ENCODE peak calls at places on chromosomes 11 and 22, in four cellular contexts. V, O, W and A are unnamed samples. For H3K9me3, the result is how much of the 10 kb centered on the place peaks cover.

GRCh38 chr11:124536520-124536919 is 6.9 kb downstream of the OR8B12 start:
- DNase-seq in O (peak), V (peak), W (no peak), A (no peak)

GRCh38 chr11:102850973-102851745 is 7.8 kb upstream of the MMP3 start:
- DNase-seq in W (no peak), O (no peak), V (no peak), A (no peak)

GRCh38 chr11:68632802-68633201 is 51.5 kb upstream of the GAL start:
- DNase-seq in O (no peak), V (peak), W (no peak), A (no peak)

GRCh38 chr22:20395181-20395896 is 1.4 kb downstream of the ZNF74 start:
- DNase-seq in O (no peak), W (no peak), V (no peak), A (no peak)

GRCh38 chr22:49020314-49020713 is 807.4 kb downstream of the BRD1 start:
- DNase-seq in O (no peak), W (no peak), V (no peak), A (no peak)

GRCh38 chr11:40746282-40746681 is 713.2 kb downstream of the LRRC4C start:
- DNase-seq in V (no peak), W (no peak), O (no peak), A (no peak)

GRCh38 chr11:96219981-96220623 is 122.9 kb downstream of the MAML2 start:
- DNase-seq in W (no peak), V (peak), O (peak), A (no peak)

GRCh38 chr11:47124675-47125074 is 52.0 kb downstream of the ARFGAP2 start:
- DNase-seq in O (no peak), V (no peak), W (no peak), A (no peak)

GRCh38 chr11:10990637-10991036 is 132.8 kb upstream of the ZBED5 start:
- DNase-seq in O (no peak), W (no peak), V (no peak), A (no peak)

GRCh38 chr11:131408011-131408640 is 37.7 kb downstream of the NTM start:
- DNase-seq in V (peak), W (no peak), O (peak), A (no peak)

GRCh38 chr11:122656631-122657101 is 1.1 kb downstream of the UBASH3B start:
- DNase-seq in V (peak), W (peak), O (peak), A (peak)

GRCh38 chr11:133982901-133983300 is 26.1 kb upstream of the IGSF9B start:
- DNase-seq in O (no peak), V (no peak), W (no peak), A (no peak)

GRCh38 chr22:41557401-41558240 is 3.2 kb upstream of the CSDC2 start:
- DNase-seq in V (no peak), O (peak), W (no peak), A (no peak)

GRCh38 chr11:121930004-121930965 is 185.7 kb downstream of the BLID start:
- DNase-seq in V (peak), W (no peak), O (no peak), A (no peak)

GRCh38 chr11:77201991-77202841 is 74.2 kb downstream of the MYO7A start:
- DNase-seq in O (no peak), W (no peak), V (no peak), A (no peak)

GRCh38 chr11:128734439-128735224 is 40.8 kb downstream of the FLI1 start:
- DNase-seq in V (no peak), O (no peak), W (no peak), A (no peak)

GRCh38 chr11:72162891-72163492 is 27.5 kb downstream of the FOLR3 start:
- DNase-seq in V (no peak), O (no peak), W (no peak), A (no peak)

GRCh38 chr22:25485626-25486545 is 78.6 kb upstream of the GRK3 start:
- DNase-seq in O (no peak), W (no peak), V (no peak), A (no peak)

GRCh38 chr11:44961894-44962293 is 11.2 kb upstream of the TP53I11 start:
- DNase-seq in V (no peak), W (no peak), O (no peak), A (no peak)

GRCh38 chr11:9701799-9702198 is 37.9 kb downstream of the SWAP70 start:
- DNase-seq in V (no peak), W (no peak), O (no peak), A (no peak)

GRCh38 chr11:122711831-122712378 is 56.4 kb downstream of the UBASH3B start:
- DNase-seq in W (no peak), O (no peak), V (no peak), A (no peak)

GRCh38 chr11:17479284-17480214 is 2.9 kb upstream of the ABCC8 start:
- DNase-seq in W (no peak), O (peak), V (peak), A (no peak)

GRCh38 chr22:42906605-42907338 is 49.7 kb upstream of the ARFGAP3 start:
- DNase-seq in W (no peak), O (peak), V (no peak), A (no peak)

GRCh38 chr11:67240575-67241389 is 25.5 kb upstream of the GRK2 start:
- DNase-seq in O (peak), V (peak), W (peak), A (peak)

GRCh38 chr11:19703211-19703610 is 9.4 kb upstream of the NAV2 start:
- DNase-seq in W (no peak), O (peak), V (no peak), A (no peak)

GRCh38 chr11:84437129-84438123 is 1151.3 kb upstream of the CCDC90B start:
- DNase-seq in O (no peak), V (peak), W (no peak), A (no peak)

GRCh38 chr22:27952779-27953178 is 33.7 kb upstream of the PITPNB start:
- DNase-seq in W (no peak), O (no peak), V (no peak), A (no peak)

GRCh38 chr22:37214431-37215025 is 2.3 kb upstream of the SSTR3 start:
- DNase-seq in V (no peak), W (no peak), O (no peak), A (peak)

GRCh38 chr11:102776454-102776853 is 4.0 kb downstream of the MMP10 start:
- DNase-seq in O (no peak), W (no peak), V (no peak), A (no peak)

GRCh38 chr22:28942801-28943500 is 59.6 kb downstream of the ZNRF3 start:
- DNase-seq in V (peak), W (no peak), O (no peak), A (no peak)

GRCh38 chr11:118783724-118784495 is 7.1 kb downstream of the DDX6 start:
- DNase-seq in V (no peak), O (peak), W (no peak), A (no peak)

GRCh38 chr11:42647993-42648392 is 663.8 kb upstream of the API5 start:
- DNase-seq in O (no peak), V (no peak), W (no peak), A (no peak)

GRCh38 chr11:37184371-37184770 is 586.3 kb upstream of the RAG2 start:
- DNase-seq in O (no peak), V (no peak), W (no peak), A (no peak)

GRCh38 chr11:37177721-37178120 is 579.7 kb upstream of the RAG2 start:
- DNase-seq in W (no peak), O (no peak), V (no peak), A (no peak)

GRCh38 chr11:37182036-37182435 is 584.0 kb upstream of the RAG2 start:
- DNase-seq in V (no peak), W (no peak), O (no peak), A (no peak)
- H3K9me3 ChIP-seq in V (under half), W (under half), O (under half), A (under half)

GRCh38 chr22:47237890-47238480 is 475.5 kb downstream of the TBC1D22A start:
- DNase-seq in W (no peak), O (no peak), V (no peak), A (no peak)
- H3K9me3 ChIP-seq in W (under half), O (under half), V (under half), A (under half)

GRCh38 chr11:87353904-87354303 is 316.2 kb downstream of the TMEM135 start:
- DNase-seq in O (no peak), W (no peak), V (no peak), A (no peak)

GRCh38 chr11:87356428-87356827 is 318.7 kb downstream of the TMEM135 start:
- DNase-seq in O (no peak), W (no peak), V (no peak), A (no peak)

GRCh38 chr11:87351671-87352070 is 313.9 kb downstream of the TMEM135 start:
- DNase-seq in V (no peak), O (no peak), W (no peak), A (no peak)

GRCh38 chr11:87355614-87356013 is 317.9 kb downstream of the TMEM135 start:
- DNase-seq in V (no peak), W (no peak), O (no peak), A (no peak)

DNA sequence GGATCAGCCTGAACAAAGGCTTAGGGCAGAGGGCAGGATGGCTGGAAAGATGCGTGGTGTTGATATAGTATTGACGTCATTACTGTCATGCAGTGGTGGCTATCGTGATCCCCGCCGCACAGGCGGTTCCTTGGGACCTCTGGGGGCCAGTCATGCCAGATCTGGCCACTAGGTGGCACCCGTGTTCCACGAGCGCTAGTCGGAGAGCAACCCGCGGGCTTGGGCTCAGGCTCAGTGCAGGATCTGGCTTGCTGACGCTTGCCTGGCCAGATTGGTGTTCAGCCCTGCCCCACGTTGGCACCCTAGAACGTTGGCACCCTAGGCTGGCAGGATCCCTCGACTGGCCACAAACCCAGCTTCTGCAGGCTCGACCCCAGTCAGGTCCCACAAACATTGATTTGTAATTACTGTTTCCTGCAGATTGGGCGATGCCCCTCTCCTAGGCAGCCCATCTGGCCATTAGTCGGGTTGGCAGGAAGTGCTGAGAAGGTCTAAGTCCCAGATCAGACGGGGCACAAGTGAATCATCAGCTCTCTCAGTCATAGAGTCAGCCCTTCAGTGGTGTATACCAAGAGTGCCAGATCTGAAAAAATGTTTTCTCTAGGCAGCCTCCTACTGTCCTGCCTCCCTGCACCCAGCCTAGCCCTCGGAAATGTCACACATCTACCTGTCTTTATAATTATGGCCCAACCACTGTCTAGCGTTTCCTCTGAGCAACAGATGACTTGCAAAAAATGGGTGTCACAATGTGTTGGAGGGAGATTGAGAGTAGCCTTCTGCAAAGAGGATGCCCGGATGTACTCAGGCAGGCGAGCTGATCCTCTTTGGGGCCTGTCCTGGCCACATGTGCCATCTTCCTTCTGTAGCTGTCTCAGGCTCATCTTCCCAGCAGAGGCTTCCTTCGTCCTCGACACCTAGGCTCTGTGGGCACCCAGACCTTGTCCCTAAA is 315.3 kb downstream of the TMEM135 start:
- DNase-seq in V (peak), O (peak), W (peak), A (peak)
- H3K9me3 ChIP-seq in V (under half), O (under half), W (under half), A (under half)

DNA sequence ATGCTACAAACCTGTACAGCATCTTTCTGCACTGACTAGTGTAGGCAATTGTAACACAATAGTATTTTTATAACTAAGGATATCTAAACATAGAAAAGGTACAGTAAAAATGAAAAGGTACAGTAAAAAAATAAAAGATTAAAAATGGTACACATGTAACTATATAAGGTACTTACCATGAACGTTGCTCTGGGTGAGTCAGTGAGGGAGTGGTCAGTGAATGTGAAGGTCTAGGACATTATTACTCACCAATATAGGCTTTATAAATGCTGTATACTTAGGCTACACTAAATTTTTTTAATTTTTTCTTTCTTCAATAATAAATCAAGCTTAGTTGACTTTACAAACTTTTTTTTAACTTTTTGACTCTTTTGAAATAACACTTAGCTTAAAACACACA is 59.9 kb downstream of the EIF3M start:
- DNase-seq in O (no peak), V (no peak), W (no peak), A (no peak)
- H3K9me3 ChIP-seq in O (under half), V (under half), W (under half), A (under half)

DNA sequence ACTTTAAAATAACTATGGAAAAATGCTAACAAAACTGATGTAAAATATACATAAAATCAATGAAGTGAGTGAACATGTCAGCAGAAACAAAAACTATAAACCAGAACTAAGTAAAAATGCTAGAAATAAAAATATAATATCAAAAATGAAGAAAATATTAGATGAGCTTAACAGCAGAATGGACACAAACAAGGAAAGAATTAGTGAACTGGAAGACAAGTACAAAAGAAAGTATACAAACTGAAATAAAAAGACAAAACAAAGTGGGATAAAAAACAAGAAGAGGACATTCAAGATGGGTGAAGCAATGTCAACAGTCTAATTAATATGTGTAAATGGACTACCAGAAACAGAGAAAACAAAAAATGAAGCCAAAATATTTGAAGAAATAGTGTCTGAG is 339.2 kb downstream of the NXPE2 start:
- DNase-seq in V (no peak), O (no peak), W (no peak), A (no peak)
- H3K9me3 ChIP-seq in V (under half), O (under half), W (under half), A (under half)

GRCh38 chr11:64556044-64556720 is 34.8 kb upstream of the SLC22A12 start:
- DNase-seq in V (no peak), O (no peak), W (no peak), A (no peak)

GRCh38 chr11:64559351-64560138 is 31.5 kb upstream of the SLC22A12 start:
- DNase-seq in V (no peak), O (no peak), W (no peak), A (no peak)

GRCh38 chr11:64556721-64557250 is 34.2 kb upstream of the SLC22A12 start:
- DNase-seq in W (no peak), V (no peak), O (no peak), A (no peak)

GRCh38 chr11:64558869-64559268 is 32.2 kb upstream of the SLC22A12 start:
- DNase-seq in W (no peak), V (no peak), O (no peak), A (no peak)

DNA sequence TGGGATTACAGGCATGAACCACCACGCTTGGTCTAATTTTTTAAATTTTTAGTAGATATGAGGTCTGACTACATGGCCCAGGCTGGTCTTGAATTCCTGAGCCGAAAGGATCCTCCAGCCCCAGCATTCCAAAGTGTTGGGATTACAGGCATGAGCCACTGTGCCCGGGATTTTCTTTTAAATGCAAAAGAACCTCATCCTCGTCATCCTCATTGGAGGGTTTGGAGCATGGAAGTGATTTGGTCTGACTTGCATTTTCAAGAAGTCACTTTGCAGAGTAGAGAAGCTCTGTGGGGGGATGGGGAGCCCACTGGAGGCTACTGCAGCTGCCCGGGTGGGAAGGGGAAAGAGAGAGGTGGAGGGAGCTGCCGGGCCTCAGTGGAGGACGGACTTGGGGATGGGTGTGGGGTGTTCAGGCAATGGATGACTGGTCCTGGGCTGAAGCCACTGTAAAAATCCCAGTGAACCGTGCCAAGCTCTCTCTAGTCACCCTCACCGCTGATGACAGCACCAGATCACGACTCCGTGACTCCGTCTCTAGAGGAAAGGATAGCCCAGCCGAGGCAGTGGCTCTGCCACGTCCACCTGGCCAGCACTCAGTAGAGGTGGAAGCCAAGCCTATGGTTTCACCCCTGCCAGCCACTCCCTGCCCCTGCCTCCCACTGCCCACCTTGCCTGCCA is 32.8 kb upstream of the SLC22A12 start:
- DNase-seq in W (no peak), V (peak), O (no peak), A (no peak)
- H3K9me3 ChIP-seq in W (under half), V (under half), O (under half), A (under half)

GRCh38 chr22:47393191-47393590 is 630.7 kb downstream of the TBC1D22A start:
- DNase-seq in V (no peak), W (no peak), O (no peak), A (no peak)

GRCh38 chr22:47391169-47392053 is 629.0 kb downstream of the TBC1D22A start:
- DNase-seq in O (no peak), V (no peak), W (no peak), A (no peak)

GRCh38 chr22:47392729-47393128 is 630.3 kb downstream of the TBC1D22A start:
- DNase-seq in V (no peak), W (no peak), O (no peak), A (no peak)

GRCh38 chr22:47390026-47390970 is 627.8 kb downstream of the TBC1D22A start:
- DNase-seq in O (no peak), V (no peak), W (no peak), A (no peak)

GRCh38 chr22:47392054-47392347 is 629.6 kb downstream of the TBC1D22A start:
- DNase-seq in O (no peak), W (no peak), V (no peak), A (no peak)
- H3K9me3 ChIP-seq in O (under half), W (under half), V (under half), A (under half)

GRCh38 chr11:70582886-70583641 is 184.7 kb downstream of the CTTN start:
- DNase-seq in O (no peak), V (no peak), W (no peak), A (no peak)

GRCh38 chr11:70581991-70582885 is 183.9 kb downstream of the CTTN start:
- DNase-seq in V (no peak), O (no peak), W (no peak), A (no peak)

GRCh38 chr11:70586261-70587094 is 188.1 kb downstream of the CTTN start:
- DNase-seq in W (no peak), V (no peak), O (no peak), A (no peak)

GRCh38 chr11:70584786-70585545 is 186.6 kb downstream of the CTTN start:
- DNase-seq in W (no peak), O (no peak), V (no peak), A (no peak)

DNA sequence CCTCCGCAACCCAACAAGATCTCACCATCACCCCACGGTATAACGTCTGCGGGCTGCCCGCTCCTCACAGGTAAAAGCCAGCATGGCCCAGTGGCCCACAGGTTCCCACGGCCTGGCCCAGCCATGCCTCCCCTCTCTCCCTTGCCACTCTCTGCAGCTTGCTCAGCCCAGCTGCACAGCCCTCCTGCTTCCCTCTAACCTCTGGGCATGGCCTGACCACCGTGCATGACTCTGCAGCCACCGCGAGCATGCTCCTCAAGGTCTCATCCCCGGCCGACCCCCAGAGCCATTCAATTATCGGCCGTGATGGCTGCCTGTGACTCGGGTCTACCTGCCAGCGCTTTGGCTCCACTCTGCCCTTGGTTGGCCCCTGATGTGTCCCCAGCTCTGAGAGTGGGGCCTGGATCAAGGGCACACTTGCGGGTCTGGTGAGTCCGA is 185.5 kb downstream of the CTTN start:
- DNase-seq in O (no peak), W (no peak), V (no peak), A (no peak)
- H3K9me3 ChIP-seq in O (under half), W (under half), V (under half), A (under half)